ENCODE peak calls at places on chromosome 4, in five cellular contexts. M is cardiac fibroblast; G is A549; U is activated T-helper 1 cell treated with anti-CD3 and anti-CD28 coated beads, Interleukin-12 subunit alpha, Interleukin-12 subunit beta, Interleukin-2, Interleukin-4 antibody, amounts not matched to agents 30 ng/mL and 10 ng/mL and 1 ng/mL, durations not matched to agents 14 hours and 24 hours and 36 hours; Z is nucleus accumbens. A is an unnamed sample.

GRCh38 chr4:2313366-2313765 is 51.5 kb upstream of the MXD4 start:
- DNase-seq in Z (no peak), M (no peak), U (no peak), G (no peak), A (no peak)

GRCh38 chr4:10605746-10606482 is 78.7 kb downstream of the CLNK start:
- DNase-seq in G (no peak), M (no peak), Z (no peak), U (no peak), A (peak; percentile 42)

GRCh38 chr4:173520921-173521473 is 9.0 kb downstream of the HAND2 start:
- DNase-seq in U (no peak), G (no peak), M (peak; percentile 33), Z (no peak), A (no peak)

GRCh38 chr4:101178731-101179130 is 168.6 kb downstream of the PPP3CA start:
- DNase-seq in U (no peak), M (no peak), G (no peak), Z (no peak), A (no peak)

GRCh38 chr4:163540977-163541376 is 46.5 kb downstream of the TMA16 start:
- DNase-seq in G (no peak), M (peak; percentile 29), U (no peak), Z (no peak), A (peak; percentile 83)

GRCh38 chr4:121212801-121213200 is 48.7 kb upstream of the TNIP3 start:
- DNase-seq in Z (no peak), M (no peak), G (no peak), U (no peak), A (no peak)

GRCh38 chr4:165612936-165613335 is 234.1 kb downstream of the CPE start:
- DNase-seq in G (no peak), Z (no peak), M (peak; percentile 13), U (peak; percentile 5), A (no peak)

GRCh38 chr4:121819216-121819980 is 4.3 kb downstream of the CCNA2 start:
- DNase-seq in G (no peak), U (no peak), Z (no peak), M (peak; percentile 28), A (no peak)

GRCh38 chr4:83248486-83248885 is 36.1 kb downstream of the COQ2 start:
- DNase-seq in U (no peak), G (no peak), Z (no peak), M (no peak), A (no peak)

GRCh38 chr4:95155759-95156451 is 392.9 kb downstream of the UNC5C start:
- DNase-seq in G (peak; percentile 23), M (peak; percentile 49), Z (no peak), U (no peak), A (no peak)

GRCh38 chr4:153603835-153604234 is 80.2 kb upstream of the TLR2 start:
- DNase-seq in M (no peak), Z (no peak), G (no peak), U (no peak), A (no peak)

GRCh38 chr4:3251691-3252479 is 2.9 kb downstream of the MSANTD1 start:
- DNase-seq in Z (no peak), M (no peak), U (no peak), G (no peak), A (no peak)

GRCh38 chr4:154958621-154959358 is 177.7 kb downstream of the RBM46 start:
- DNase-seq in U (no peak), M (peak; percentile 79), G (no peak), Z (peak; percentile 20), A (no peak)

GRCh38 chr4:77284036-77284435 is 127.0 kb downstream of the CCNG2 start:
- DNase-seq in G (no peak), Z (no peak), U (no peak), M (no peak), A (no peak)

GRCh38 chr4:185421366-185422124 is 4.2 kb downstream of the UFSP2 start:
- DNase-seq in Z (no peak), M (peak; percentile 67), U (no peak), G (no peak), A (peak; percentile 21)

GRCh38 chr4:39502034-39502658 is 25.1 kb downstream of the UGDH start:
- DNase-seq in M (peak; percentile 60), U (no peak), G (no peak), Z (no peak), A (peak; percentile 11)

GRCh38 chr4:113057891-113058290 is 8.4 kb downstream of the ANK2 start:
- DNase-seq in M (no peak), U (no peak), G (no peak), Z (no peak), A (no peak)

GRCh38 chr4:168917150-168917779 is 92.8 kb downstream of the CBR4 start:
- DNase-seq in M (peak; percentile 79), Z (no peak), U (no peak), G (peak; percentile 25), A (no peak)

GRCh38 chr4:26135331-26135730 is 185.5 kb upstream of the RBPJ start:
- DNase-seq in G (no peak), Z (no peak), M (no peak), U (no peak), A (no peak)

GRCh38 chr4:158667651-158668198 is 4.0 kb downstream of the C4orf46 start:
- DNase-seq in M (peak; percentile 48), G (peak; percentile 43), U (peak; percentile 16), Z (no peak), A (no peak)

GRCh38 chr4:176404591-176404990 is 84.8 kb downstream of the SPCS3 start:
- DNase-seq in Z (no peak), U (no peak), G (no peak), M (no peak), A (no peak)

A was measured in AG04450.